ENCODE peak calls at places on chromosome 17, in six cellular contexts. One of them, this sample, is unnamed.

GRCh38 chr17:79812206-79812968 is 15.5 kb upstream of the CBX8 start:
- DNase-seq in cardiac fibroblast: no peak
- DNase-seq in IMR-90: no peak
- DNase-seq in GM20000: no peak
- DNase-seq in NCI-H774: no peak
- DNase-seq in OCI-M1: peak; percentile 40
- DNase-seq in this sample: no peak

GRCh38 chr17:71516149-71516548 is 604.7 kb upstream of the SOX9 start:
- DNase-seq in cardiac fibroblast: no peak
- DNase-seq in IMR-90: no peak
- DNase-seq in GM20000: no peak
- DNase-seq in NCI-H774: no peak
- DNase-seq in OCI-M1: no peak
- DNase-seq in this sample: no peak

GRCh38 chr17:34081269-34081668 is 173.8 kb upstream of the CCL2 start:
- DNase-seq in cardiac fibroblast: peak; percentile 6
- DNase-seq in IMR-90: peak; percentile 6
- DNase-seq in GM20000: no peak
- DNase-seq in NCI-H774: no peak
- DNase-seq in OCI-M1: peak; percentile 36
- DNase-seq in this sample: no peak

GRCh38 chr17:59621771-59622170 is 2.1 kb downstream of the CLTC start:
- DNase-seq in cardiac fibroblast: no peak
- DNase-seq in IMR-90: no peak
- DNase-seq in GM20000: no peak
- DNase-seq in NCI-H774: no peak
- DNase-seq in OCI-M1: peak; percentile 54
- DNase-seq in this sample: no peak

GRCh38 chr17:66855204-66855603 is 20.3 kb downstream of the CACNG5 start:
- DNase-seq in cardiac fibroblast: peak; percentile 3
- DNase-seq in IMR-90: no peak
- DNase-seq in GM20000: no peak
- DNase-seq in NCI-H774: no peak
- DNase-seq in OCI-M1: peak; percentile 25
- DNase-seq in this sample: peak; percentile 12

GRCh38 chr17:43528319-43528987 is 17.7 kb downstream of the ETV4 start:
- DNase-seq in cardiac fibroblast: peak; percentile 23
- DNase-seq in IMR-90: no peak
- DNase-seq in GM20000: no peak
- DNase-seq in NCI-H774: no peak
- DNase-seq in OCI-M1: no peak
- DNase-seq in this sample: no peak

GRCh38 chr17:60102632-60103047 is 23.9 kb upstream of the HEATR6 start:
- DNase-seq in cardiac fibroblast: peak; percentile 79
- DNase-seq in IMR-90: peak; percentile 79
- DNase-seq in GM20000: no peak
- DNase-seq in NCI-H774: no peak
- DNase-seq in OCI-M1: peak; percentile 71
- DNase-seq in this sample: no peak

GRCh38 chr17:7589204-7589868 is 558 bp downstream of the SOX15 start:
- DNase-seq in cardiac fibroblast: peak; percentile 89
- DNase-seq in IMR-90: peak; percentile 83
- DNase-seq in GM20000: peak; percentile 90
- DNase-seq in NCI-H774: no peak
- DNase-seq in OCI-M1: no peak
- DNase-seq in this sample: peak; percentile 52

GRCh38 chr17:76982408-76983074 is 114.3 kb downstream of the MGAT5B start:
- DNase-seq in cardiac fibroblast: no peak
- DNase-seq in IMR-90: no peak
- DNase-seq in GM20000: no peak
- DNase-seq in NCI-H774: no peak
- DNase-seq in OCI-M1: no peak
- DNase-seq in this sample: no peak

GRCh38 chr17:14871921-14872320 is 393.2 kb downstream of the PMP22 start:
- DNase-seq in cardiac fibroblast: peak; percentile 61
- DNase-seq in IMR-90: peak; percentile 69
- DNase-seq in GM20000: no peak
- DNase-seq in NCI-H774: no peak
- DNase-seq in OCI-M1: no peak
- DNase-seq in this sample: no peak

GRCh38 chr17:45747907-45748306 is 36.2 kb upstream of the CRHR1 start:
- DNase-seq in cardiac fibroblast: no peak
- DNase-seq in IMR-90: no peak
- DNase-seq in GM20000: no peak
- DNase-seq in NCI-H774: no peak
- DNase-seq in OCI-M1: no peak
- DNase-seq in this sample: no peak

GRCh38 chr17:37576281-37576680 is 32.9 kb downstream of the SYNRG start:
- DNase-seq in cardiac fibroblast: peak; percentile 22
- DNase-seq in IMR-90: peak; percentile 27
- DNase-seq in GM20000: no peak
- DNase-seq in NCI-H774: no peak
- DNase-seq in OCI-M1: no peak
- DNase-seq in this sample: no peak

GRCh38 chr17:37024181-37024637 is 75.5 kb downstream of the AATF start:
- DNase-seq in cardiac fibroblast: peak; percentile 5
- DNase-seq in IMR-90: no peak
- DNase-seq in GM20000: no peak
- DNase-seq in NCI-H774: no peak
- DNase-seq in OCI-M1: no peak
- DNase-seq in this sample: no peak

GRCh38 chr17:75695141-75695829 is 26.0 kb upstream of the ITGB4 start:
- DNase-seq in cardiac fibroblast: peak; percentile 70
- DNase-seq in IMR-90: peak; percentile 48
- DNase-seq in GM20000: no peak
- DNase-seq in NCI-H774: no peak
- DNase-seq in OCI-M1: no peak
- DNase-seq in this sample: no peak

GRCh38 chr17:44262654-44263225 is 5.2 kb downstream of the SLC4A1 start:
- DNase-seq in cardiac fibroblast: no peak
- DNase-seq in IMR-90: no peak
- DNase-seq in GM20000: no peak
- DNase-seq in NCI-H774: no peak
- DNase-seq in OCI-M1: no peak
- DNase-seq in this sample: no peak

GRCh38 chr17:50331085-50331791 is 14.7 kb upstream of the XYLT2 start:
- DNase-seq in cardiac fibroblast: peak; percentile 95
- DNase-seq in IMR-90: peak; percentile 99
- DNase-seq in GM20000: no peak
- DNase-seq in NCI-H774: no peak
- DNase-seq in OCI-M1: no peak
- DNase-seq in this sample: no peak

GRCh38 chr17:81364278-81365147 is 30.7 kb upstream of the BAHCC1 start:
- DNase-seq in cardiac fibroblast: no peak
- DNase-seq in IMR-90: no peak
- DNase-seq in GM20000: no peak
- DNase-seq in NCI-H774: no peak
- DNase-seq in OCI-M1: no peak
- DNase-seq in this sample: no peak

GRCh38 chr17:58611331-58611730 is 80.5 kb downstream of the TEX14 start:
- DNase-seq in cardiac fibroblast: no peak
- DNase-seq in IMR-90: no peak
- DNase-seq in GM20000: no peak
- DNase-seq in NCI-H774: no peak
- DNase-seq in OCI-M1: no peak
- DNase-seq in this sample: no peak

GRCh38 chr17:76446449-76447231 is 6.3 kb downstream of the UBE2O start:
- DNase-seq in cardiac fibroblast: peak; percentile 85
- DNase-seq in IMR-90: peak; percentile 92
- DNase-seq in GM20000: no peak
- DNase-seq in NCI-H774: no peak
- DNase-seq in OCI-M1: no peak
- DNase-seq in this sample: no peak

GRCh38 chr17:73539176-73539575 is 105.1 kb downstream of the SDK2 start:
- DNase-seq in cardiac fibroblast: no peak
- DNase-seq in IMR-90: no peak
- DNase-seq in GM20000: no peak
- DNase-seq in NCI-H774: no peak
- DNase-seq in OCI-M1: no peak
- DNase-seq in this sample: no peak

GRCh38 chr17:32523017-32523680 is 36.4 kb downstream of the CDK5R1 start:
- DNase-seq in cardiac fibroblast: no peak
- DNase-seq in IMR-90: no peak
- DNase-seq in GM20000: peak; percentile 78
- DNase-seq in NCI-H774: no peak
- DNase-seq in OCI-M1: no peak
- DNase-seq in this sample: peak; percentile 40

GRCh38 chr17:49901460-49902331 is 53.8 kb upstream of the TAC4 start:
- DNase-seq in cardiac fibroblast: no peak
- DNase-seq in IMR-90: no peak
- DNase-seq in GM20000: no peak
- DNase-seq in NCI-H774: no peak
- DNase-seq in OCI-M1: no peak
- DNase-seq in this sample: no peak

GRCh38 chr17:42311240-42312034 is 23.1 kb downstream of the STAT5A start:
- DNase-seq in cardiac fibroblast: peak; percentile 93
- DNase-seq in IMR-90: peak; percentile 94
- DNase-seq in GM20000: no peak
- DNase-seq in NCI-H774: no peak
- DNase-seq in OCI-M1: peak; percentile 97
- DNase-seq in this sample: no peak

GRCh38 chr17:82257473-82257872 is 16.0 kb downstream of the CSNK1D start:
- DNase-seq in cardiac fibroblast: peak; percentile 53
- DNase-seq in IMR-90: no peak
- DNase-seq in GM20000: peak; percentile 24
- DNase-seq in NCI-H774: no peak
- DNase-seq in OCI-M1: no peak
- DNase-seq in this sample: no peak

GRCh38 chr17:41444186-41444585 is 3.4 kb upstream of the KRT38 start:
- DNase-seq in cardiac fibroblast: no peak
- DNase-seq in IMR-90: peak; percentile 28
- DNase-seq in GM20000: no peak
- DNase-seq in NCI-H774: no peak
- DNase-seq in OCI-M1: no peak
- DNase-seq in this sample: no peak

GRCh38 chr17:4940625-4941021 is 555 bp downstream of the RNF167 start:
- DNase-seq in cardiac fibroblast: no peak
- DNase-seq in IMR-90: no peak
- DNase-seq in GM20000: no peak
- DNase-seq in NCI-H774: no peak
- DNase-seq in OCI-M1: no peak
- DNase-seq in this sample: peak; percentile 42

GRCh38 chr17:9644910-9645751 is at the start of gene USP43:
- DNase-seq in cardiac fibroblast: no peak
- DNase-seq in IMR-90: no peak
- DNase-seq in GM20000: peak; percentile 67
- DNase-seq in NCI-H774: peak; percentile 10
- DNase-seq in OCI-M1: peak; percentile 70
- DNase-seq in this sample: peak; percentile 8

GRCh38 chr17:74325743-74326379 is at the start of gene KIF19:
- DNase-seq in cardiac fibroblast: no peak
- DNase-seq in IMR-90: no peak
- DNase-seq in GM20000: peak; percentile 92
- DNase-seq in NCI-H774: peak; percentile 80
- DNase-seq in OCI-M1: no peak
- DNase-seq in this sample: peak; percentile 51

GRCh38 chr17:75625813-75626486 is 7.3 kb upstream of the SMIM5 start:
- DNase-seq in cardiac fibroblast: peak; percentile 23
- DNase-seq in IMR-90: peak; percentile 4
- DNase-seq in GM20000: peak; percentile 77
- DNase-seq in NCI-H774: no peak
- DNase-seq in OCI-M1: peak; percentile 43
- DNase-seq in this sample: no peak

GRCh38 chr17:36188891-36189306 is 7.7 kb downstream of the CCL3L1 start:
- DNase-seq in cardiac fibroblast: no peak
- DNase-seq in IMR-90: no peak
- DNase-seq in GM20000: peak; percentile 48
- DNase-seq in NCI-H774: no peak
- DNase-seq in OCI-M1: peak; percentile 69
- DNase-seq in this sample: no peak

GRCh38 chr17:78544876-78545755 is 32.1 kb downstream of the DNAH17 start:
- DNase-seq in cardiac fibroblast: no peak
- DNase-seq in IMR-90: no peak
- DNase-seq in GM20000: no peak
- DNase-seq in NCI-H774: no peak
- DNase-seq in OCI-M1: no peak
- DNase-seq in this sample: no peak

GRCh38 chr17:70773210-70773609 is 603.9 kb downstream of the KCNJ2 start:
- DNase-seq in cardiac fibroblast: no peak
- DNase-seq in IMR-90: no peak
- DNase-seq in GM20000: no peak
- DNase-seq in NCI-H774: no peak
- DNase-seq in OCI-M1: peak; percentile 17
- DNase-seq in this sample: no peak